ENCODE peak calls at places on chromosomes 2 and 18, in five cellular contexts. C is heart left ventricle, E is lung, G is cardiac muscle cell, B is upper lobe of left lung. A is an unnamed sample.

GRCh38 chr2:112621792-112622527 is 23.8 kb upstream of the SLC20A1 start:
- DNase-seq in G (peak; percentile 67), E (no peak), C (no peak), B (no peak), A (no peak)

GRCh38 chr2:182224669-182225068 is 202.2 kb downstream of the PDE1A start:
- DNase-seq in C (no peak), E (no peak), G (no peak), B (no peak), A (no peak)

GRCh38 chr2:143844986-143845385 is 674.9 kb downstream of the ZEB2 start:
- DNase-seq in C (no peak), G (no peak), B (no peak), E (no peak), A (no peak)

GRCh38 chr2:24809316-24810007 is 16.2 kb downstream of the CENPO start:
- DNase-seq in B (no peak), G (no peak), C (no peak), E (no peak), A (peak; percentile 14)

GRCh38 chr2:100042559-100042958 is 99.8 kb downstream of the AFF3 start:
- DNase-seq in E (no peak), G (no peak), B (no peak), C (no peak), A (no peak)

GRCh38 chr2:68662466-68662865 is 19.1 kb downstream of the PROKR1 start:
- DNase-seq in B (no peak), E (no peak), G (no peak), C (no peak), A (no peak)

GRCh38 chr2:156083707-156084494 is 248.6 kb downstream of the NR4A2 start:
- DNase-seq in G (peak; percentile 9), E (no peak), C (peak; percentile 25), B (no peak), A (no peak)

GRCh38 chr2:132668986-132669853 is 785 bp downstream of the LYPD1 start:
- DNase-seq in G (no peak), C (peak; percentile 19), E (no peak), B (peak; percentile 82), A (no peak)

GRCh38 chr2:69816923-69817542 is 12.4 kb upstream of the GMCL1 start:
- DNase-seq in E (peak; percentile 79), C (peak; percentile 62), G (peak; percentile 91), B (no peak), A (no peak)

GRCh38 chr2:171878481-171878993 is 15.5 kb downstream of the SLC25A12 start:
- DNase-seq in B (no peak), E (no peak), C (peak; percentile 43), G (peak; percentile 90), A (no peak)

GRCh38 chr2:130327703-130328527 is 14.8 kb upstream of the IMP4 start:
- DNase-seq in C (no peak), E (no peak), G (peak; percentile 57), B (peak; percentile 86), A (no peak)

GRCh38 chr2:220029013-220029412 is 401.6 kb downstream of the SLC4A3 start:
- DNase-seq in C (no peak), B (no peak), G (no peak), E (no peak), A (no peak)

GRCh38 chr2:88829607-88830463 is 138.4 kb downstream of the RPIA start:
- DNase-seq in B (no peak), E (no peak), G (no peak), C (no peak), A (no peak)

GRCh38 chr18:21141678-21142422 is 30.2 kb upstream of the ROCK1 start:
- DNase-seq in G (peak; percentile 31), B (no peak), C (no peak), E (no peak), A (no peak)

GRCh38 chr2:28951910-28952805 is 28.9 kb upstream of the TOGARAM2 start:
- DNase-seq in B (no peak), G (peak; percentile 84), E (no peak), C (no peak), A (no peak)

GRCh38 chr2:72837171-72837570 is 11.3 kb upstream of the EXOC6B start:
- DNase-seq in C (no peak), G (peak; percentile 52), B (no peak), E (no peak), A (no peak)

GRCh38 chr2:224360801-224361251 is 41.1 kb downstream of the FAM124B start:
- DNase-seq in G (no peak), C (no peak), E (no peak), B (no peak), A (no peak)

GRCh38 chr2:218230882-218231281 is 13.9 kb downstream of the ARPC2 start:
- DNase-seq in B (no peak), C (no peak), E (no peak), G (peak; percentile 46), A (no peak)

GRCh38 chr2:191677646-191678436 is at the start of gene NABP1:
- DNase-seq in B (peak; percentile 100), C (peak; percentile 99), E (peak; percentile 98), G (peak; percentile 99), A (peak; percentile 99)

GRCh38 chr2:170243118-170243837 is 65.3 kb downstream of the MYO3B start:
- DNase-seq in G (no peak), C (no peak), E (no peak), B (no peak), A (no peak)

GRCh38 chr18:58048243-58048642 is 4.2 kb downstream of the NEDD4L start:
- DNase-seq in B (no peak), E (no peak), C (no peak), G (no peak), A (no peak)

GRCh38 chr2:25202290-25202689 is 33.9 kb upstream of the POMC start:
- DNase-seq in B (no peak), E (no peak), C (no peak), G (no peak), A (no peak)

GRCh38 chr2:134098258-134098785 is 155.6 kb upstream of the MGAT5 start:
- DNase-seq in G (no peak), B (no peak), C (no peak), E (no peak), A (no peak)

GRCh38 chr2:190835303-190835930 is 45.2 kb upstream of the GLS start:
- DNase-seq in G (peak; percentile 91), E (no peak), C (peak; percentile 51), B (no peak), A (no peak)

GRCh38 chr2:233117351-233117750 is 57.2 kb downstream of the INPP5D start:
- DNase-seq in C (no peak), G (no peak), B (no peak), E (no peak), A (no peak)

GRCh38 chr18:58668897-58669296 is 2.4 kb upstream of the MALT1 start:
- DNase-seq in G (no peak), C (no peak), E (no peak), B (no peak), A (no peak)

GRCh38 chr18:80196528-80197320 is 50.6 kb downstream of the PARD6G start:
- DNase-seq in E (peak; percentile 25), G (peak; percentile 42), B (peak; percentile 35), C (no peak), A (peak; percentile 37)

GRCh38 chr2:215881582-215881981 is 131.8 kb downstream of the MREG start:
- DNase-seq in E (no peak), B (no peak), G (no peak), C (no peak), A (no peak)

GRCh38 chr2:225400060-225400511 is 576 bp downstream of the NYAP2 start:
- DNase-seq in E (no peak), G (peak; percentile 52), C (no peak), B (no peak), A (no peak)

GRCh38 chr2:120761911-120762310 is 26.2 kb downstream of the GLI2 start:
- DNase-seq in E (no peak), B (no peak), G (no peak), C (peak; percentile 13), A (no peak)

GRCh38 chr2:31535753-31536152 is 45.0 kb downstream of the SRD5A2 start:
- DNase-seq in E (no peak), G (no peak), C (no peak), B (no peak), A (no peak)

GRCh38 chr2:22821458-22821857 is 563.5 kb upstream of the KLHL29 start:
- DNase-seq in B (no peak), C (no peak), E (no peak), G (no peak), A (no peak)

GRCh38 chr2:100865819-100866462 is 46.0 kb downstream of the NPAS2 start:
- DNase-seq in G (peak; percentile 51), B (no peak), E (no peak), C (no peak), A (no peak)

GRCh38 chr18:48769006-48769646 is 181.6 kb downstream of the SMAD7 start:
- DNase-seq in C (no peak), B (no peak), G (no peak), E (no peak), A (no peak)
- TF ChIP-seq CTCF in C (no peak), B (no peak), G (no peak), E (no peak), A (no peak)

GRCh38 chr2:40384714-40385113 is 67.2 kb downstream of the SLC8A1 start:
- DNase-seq in G (peak; percentile 89), E (no peak), C (no peak), B (no peak), A (no peak)
- H3K9me3 ChIP-seq in G (no peaks in the 10 kb centered on the region), E (no peaks in the 10 kb centered on the region), C (no peaks in the 10 kb centered on the region), B (peaks cover 17% of the 10 kb centered on the region), A (no peaks in the 10 kb centered on the region)

DNA sequence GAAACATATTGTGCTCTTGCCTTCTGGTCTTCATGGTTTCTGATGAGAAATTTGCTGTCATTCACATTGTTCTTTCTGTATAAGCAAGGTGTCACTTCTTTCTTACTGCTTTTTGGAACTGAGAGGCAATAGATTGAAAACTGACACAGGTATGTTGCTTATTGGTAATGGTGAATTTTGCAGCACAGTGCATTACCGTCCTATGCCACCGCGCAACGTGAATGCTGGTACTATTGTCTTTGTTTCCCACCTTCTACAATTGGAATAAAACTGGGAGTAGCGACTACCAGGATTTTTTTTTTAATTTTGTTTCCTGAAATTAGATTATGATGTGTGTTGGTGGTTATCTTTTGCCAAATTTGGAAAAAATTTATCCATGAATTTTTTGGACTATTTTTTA is 11.4 kb downstream of the XIRP2 start:
- DNase-seq in G (no peak), E (no peak), B (no peak), C (no peak), A (no peak)
- TF ChIP-seq CTCF in G (no peak), E (no peak), B (no peak), C (no peak), A (no peak)

GRCh38 chr18:75324211-75324610 is 103.3 kb downstream of the SMIM21 start:
- DNase-seq in G (no peak), E (no peak), C (no peak), B (no peak), A (no peak)

GRCh38 chr18:75319905-75320304 is 107.6 kb downstream of the SMIM21 start:
- DNase-seq in G (no peak), C (no peak), B (peak; percentile 32), E (no peak), A (no peak)

GRCh38 chr18:75322206-75322605 is 105.3 kb downstream of the SMIM21 start:
- DNase-seq in G (no peak), C (no peak), B (peak; percentile 45), E (no peak), A (no peak)

GRCh38 chr18:75320506-75320905 is 107.0 kb downstream of the SMIM21 start:
- DNase-seq in G (no peak), C (no peak), E (peak; percentile 10), B (peak; percentile 28), A (no peak)

DNA sequence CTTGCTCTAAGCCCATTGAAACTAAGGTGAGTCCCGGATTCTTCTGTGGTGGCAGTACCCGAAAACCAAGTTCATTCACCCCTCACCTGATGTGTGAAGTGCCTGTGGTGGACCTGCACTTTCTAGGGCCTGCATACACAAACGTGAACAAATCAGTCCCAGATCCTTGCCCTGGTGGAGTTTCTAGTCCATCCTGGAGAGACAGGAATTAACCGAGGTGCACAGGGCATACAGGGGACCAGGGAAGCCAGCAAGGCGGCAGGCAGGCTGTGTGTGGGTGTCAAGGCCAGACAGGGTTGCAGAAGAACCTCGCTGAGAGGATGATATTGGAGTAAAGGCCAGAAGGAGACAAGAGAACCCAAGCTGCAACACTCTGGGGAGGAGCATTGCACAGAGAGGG is 106.1 kb downstream of the SMIM21 start:
- DNase-seq in C (no peak), B (no peak), E (no peak), G (no peak), A (no peak)
- H3K9me3 ChIP-seq in C (no peaks in the 10 kb centered on the region), B (no peaks in the 10 kb centered on the region), E (no peaks in the 10 kb centered on the region), G (no peaks in the 10 kb centered on the region), A (no peaks in the 10 kb centered on the region)

A was measured in vagina.